ENCODE peak calls at places on chromosomes 6 and 20, in nine cellular contexts. H, V, Z, G, K, A, O, J and Q are unnamed samples.

GRCh38 chr6:87714093-87714809 is 12.2 kb upstream of the AKIRIN2 start:
- DNase-seq in H (no peak), V (no peak), Z (no peak), G (no peak), K (peak; percentile 61), A (no peak), O (no peak), J (no peak), Q (no peak)

GRCh38 chr6:150835620-150836019 is 29.9 kb upstream of the MTHFD1L start:
- DNase-seq in H (no peak), V (no peak), Z (no peak), G (no peak), K (no peak), A (no peak), O (no peak), J (no peak), Q (no peak)

GRCh38 chr20:4328541-4328940 is 313.2 kb upstream of the RNF24 start:
- DNase-seq in H (no peak), V (no peak), Z (no peak), G (no peak), K (no peak), A (no peak), O (no peak), J (no peak), Q (no peak)

GRCh38 chr6:21556968-21557721 is 36.4 kb upstream of the SOX4 start:
- DNase-seq in H (no peak), V (no peak), Z (no peak), G (no peak), K (no peak), A (no peak), O (no peak), J (no peak), Q (no peak)

GRCh38 chr6:109894181-109894580 is 83.9 kb upstream of the GPR6 start:
- DNase-seq in H (no peak), V (no peak), Z (no peak), G (no peak), K (no peak), A (no peak), O (no peak), J (no peak), Q (no peak)

GRCh38 chr6:112279044-112279916 is 24.9 kb upstream of the LAMA4 start:
- DNase-seq in H (no peak), V (no peak), Z (no peak), G (no peak), K (no peak), A (no peak), O (no peak), J (no peak), Q (no peak)

GRCh38 chr20:17062712-17063111 is 164.1 kb upstream of the PCSK2 start:
- DNase-seq in H (no peak), V (no peak), Z (no peak), G (no peak), K (no peak), A (no peak), O (no peak), J (no peak), Q (no peak)

GRCh38 chr20:12698817-12699216 is 310.0 kb upstream of the SPTLC3 start:
- DNase-seq in H (no peak), V (no peak), Z (no peak), G (peak; percentile 92), K (no peak), A (no peak), O (no peak), J (no peak), Q (no peak)

GRCh38 chr6:82442320-82442719 is 78.7 kb downstream of the TPBG start:
- DNase-seq in H (no peak), V (no peak), Z (no peak), G (no peak), K (no peak), A (no peak), O (no peak), J (no peak), Q (no peak)

GRCh38 chr6:154615483-154616025 is 105.1 kb upstream of the CNKSR3 start:
- DNase-seq in H (no peak), V (peak; percentile 72), Z (no peak), G (no peak), K (peak; percentile 87), A (peak; percentile 60), O (no peak), J (peak; percentile 62), Q (no peak)

GRCh38 chr6:44270526-44271405 is 516 bp downstream of the TMEM151B start:
- DNase-seq in H (no peak), V (no peak), Z (peak; percentile 59), G (no peak), K (no peak), A (peak; percentile 42), O (peak; percentile 90), J (no peak), Q (no peak)

GRCh38 chr6:160494576-160494975 is 146.4 kb downstream of the SLC22A3 start:
- DNase-seq in H (no peak), V (no peak), Z (no peak), G (no peak), K (no peak), A (no peak), O (no peak), J (no peak), Q (no peak)

GRCh38 chr6:92469429-92469828 is 949.9 kb downstream of the EPHA7 start:
- DNase-seq in H (no peak), V (no peak), Z (no peak), G (no peak), K (no peak), A (no peak), O (no peak), J (no peak), Q (no peak)

GRCh38 chr6:15642276-15642675 is 20.6 kb downstream of the DTNBP1 start:
- DNase-seq in H (no peak), V (no peak), Z (no peak), G (no peak), K (peak; percentile 3), A (no peak), O (no peak), J (no peak), Q (no peak)
- TF ChIP-seq CTCF in H (peak; percentile 34), V (no peak), Z (peak; percentile 58), G (peak; percentile 57), K (no peak), A (no peak), O (no peak), J (no peak), Q (no peak)

DNA sequence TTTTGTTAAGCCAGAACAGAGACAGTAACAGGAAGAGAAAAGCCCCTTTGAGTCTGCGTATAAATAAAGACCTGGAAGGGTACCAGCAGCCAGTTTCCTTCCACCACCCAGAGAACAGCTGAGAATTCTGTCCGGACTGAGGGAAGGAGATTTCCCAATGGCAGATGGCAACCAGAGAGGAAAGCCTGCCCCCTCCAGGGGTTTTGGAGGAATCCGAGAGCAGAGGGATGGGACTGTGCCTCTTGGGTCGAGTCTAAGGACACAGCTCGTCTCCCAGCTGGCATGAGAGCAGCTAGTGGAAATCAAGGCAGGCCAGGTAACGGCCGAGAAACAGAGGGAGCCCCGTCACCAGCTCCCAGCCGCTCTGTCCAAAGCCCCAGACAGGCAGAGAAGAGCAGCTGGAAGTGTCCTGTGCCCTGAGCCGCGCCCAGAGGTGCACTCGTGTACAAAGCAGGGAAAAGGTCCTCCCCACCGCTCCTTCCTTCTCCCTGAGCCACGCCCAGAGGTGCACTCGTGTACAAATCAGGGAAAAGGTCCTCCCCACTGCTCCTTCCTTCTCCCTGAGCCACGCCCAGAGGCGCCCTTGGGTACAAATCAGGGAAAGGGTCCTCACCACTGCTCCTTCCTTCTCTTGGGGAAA is 134.0 kb upstream of the SNX9 start:
- DNase-seq in H (no peak), V (no peak), Z (peak; percentile 40), G (no peak), K (peak; percentile 18), A (no peak), O (no peak), J (no peak), Q (no peak)
- TF ChIP-seq CTCF in H (no peak), V (no peak), Z (no peak), G (no peak), K (no peak), A (peak; percentile 30), O (no peak), J (peak; percentile 21), Q (peak; percentile 48)

DNA sequence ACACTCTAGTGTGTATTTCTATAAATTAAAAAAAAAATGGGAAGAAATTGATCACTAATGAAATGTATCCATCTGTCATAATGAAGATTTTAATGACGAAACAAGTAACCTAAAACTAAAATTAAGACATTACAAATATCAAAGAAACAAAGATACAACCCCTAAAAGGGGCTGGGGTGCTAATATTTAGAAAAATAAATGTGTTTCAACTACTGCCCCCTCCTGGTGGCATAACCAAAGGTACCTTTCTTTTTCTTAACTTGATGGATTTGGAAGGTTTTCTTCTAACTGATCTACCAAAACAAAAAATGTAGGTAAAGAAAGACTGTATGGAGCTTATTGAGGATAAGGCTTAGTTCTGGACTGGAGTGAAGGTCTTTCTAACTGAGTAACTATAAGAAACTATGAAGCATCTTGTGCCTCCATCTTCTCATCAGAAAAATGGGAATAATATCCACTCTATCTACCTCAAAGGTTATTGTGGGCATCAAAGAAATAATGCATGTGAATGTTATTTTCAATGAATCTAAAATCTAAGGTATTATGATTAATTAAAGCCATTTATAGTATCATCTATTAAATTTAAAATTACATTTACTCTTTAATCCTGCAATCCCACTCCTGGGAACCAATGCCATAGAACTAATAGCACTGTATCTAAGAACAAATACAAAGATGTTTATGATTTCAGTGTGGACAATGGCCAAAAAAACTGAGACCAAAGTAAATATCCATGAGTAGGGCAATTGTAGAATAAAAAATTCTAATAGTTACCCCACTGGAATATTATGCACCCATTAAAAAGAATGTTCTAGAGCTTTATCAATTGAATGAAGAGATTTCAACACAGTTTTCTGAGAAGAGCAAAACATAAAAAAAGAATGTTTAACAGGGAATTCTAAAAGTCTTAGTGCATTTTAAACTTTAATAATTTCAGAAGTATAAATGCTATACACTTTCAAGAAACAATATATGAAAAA is 117.2 kb downstream of the BACH2 start:
- DNase-seq in H (no peak), V (no peak), Z (no peak), G (peak; percentile 24), K (no peak), A (no peak), O (no peak), J (no peak), Q (no peak)
- TF ChIP-seq CTCF in H (peak; percentile 73), V (peak; percentile 45), Z (peak; percentile 84), G (peak; percentile 56), K (peak; percentile 12), A (peak; percentile 35), O (peak; percentile 39), J (no peak), Q (peak; percentile 33)

GRCh38 chr20:53278555-53278954 is 306.4 kb downstream of the TSHZ2 start:
- DNase-seq in H (no peak), V (no peak), Z (no peak), G (no peak), K (no peak), A (no peak), O (no peak), J (no peak), Q (no peak)

GRCh38 chr20:53281557-53282117 is 309.5 kb downstream of the TSHZ2 start:
- DNase-seq in H (no peak), V (no peak), Z (no peak), G (no peak), K (no peak), A (no peak), O (no peak), J (no peak), Q (no peak)

GRCh38 chr20:53282217-53282955 is 310.2 kb downstream of the TSHZ2 start:
- DNase-seq in H (no peak), V (no peak), Z (no peak), G (no peak), K (no peak), A (no peak), O (no peak), J (no peak), Q (no peak)

GRCh38 chr20:53283011-53283410 is 310.6 kb downstream of the ZNF217 start:
- DNase-seq in H (no peak), V (no peak), Z (no peak), G (no peak), K (no peak), A (no peak), O (no peak), J (no peak), Q (no peak)

GRCh38 chr20:53279735-53280134 is 307.6 kb downstream of the TSHZ2 start:
- DNase-seq in H (no peak), V (no peak), Z (no peak), G (no peak), K (no peak), A (no peak), O (no peak), J (no peak), Q (no peak)
- TF ChIP-seq CTCF in H (no peak), V (no peak), Z (no peak), G (no peak), K (no peak), A (no peak), O (no peak), J (no peak), Q (no peak)